ENCODE peak calls at places on chromosomes 12 and 14, in six cellular contexts. P is NCI-H510A; U is GM20000; A is epithelial cell of esophagus; H is EH; S is activated CD8-positive, alpha-beta memory T cell treated with anti-CD3 and anti-CD28 coated beads for 48 hours. K is an unnamed sample.
A peak's percentile ranks its signal among the peaks of the same experiment; 100 is the strongest.

GRCh38 chr12:62660763-62661162 is 194.1 kb downstream of the MON2 start:
- DNase-seq in H (peak; percentile 88), U (no peak), A (peak; percentile 89), S (no peak), P (no peak), K (no peak)

GRCh38 chr14:37063467-37064240 is 108.8 kb downstream of the SLC25A21 start:
- DNase-seq in P (no peak), H (no peak), A (peak; percentile 44), S (no peak), U (no peak), K (no peak)

GRCh38 chr12:126772171-126772864 is 1494.7 kb upstream of the TMEM132C start:
- DNase-seq in U (peak; percentile 34), H (peak; percentile 58), S (peak; percentile 3), P (no peak), A (peak; percentile 28), K (no peak)

GRCh38 chr14:52840916-52841315 is 49.5 kb upstream of the GNPNAT1 start:
- DNase-seq in U (peak; percentile 12), A (peak; percentile 76), P (no peak), H (peak; percentile 83), S (no peak), K (no peak)

GRCh38 chr14:63671987-63672386 is 30.3 kb upstream of the WDR89 start:
- DNase-seq in S (no peak), P (no peak), H (no peak), A (no peak), U (no peak), K (no peak)

GRCh38 chr12:119788783-119789182 is 88.3 kb downstream of the CIT start:
- DNase-seq in A (peak; percentile 50), P (no peak), H (peak; percentile 25), U (no peak), S (no peak), K (no peak)

GRCh38 chr14:64942531-64943111 is at the start of gene GPX2:
- DNase-seq in U (no peak), P (peak; percentile 94), A (peak; percentile 89), H (no peak), S (no peak), K (no peak)

GRCh38 chr12:117020536-117021220 is 78.5 kb downstream of the TESC start:
- DNase-seq in H (no peak), U (no peak), S (no peak), P (no peak), A (no peak), K (no peak)

GRCh38 chr14:79552778-79553177 is 658.5 kb downstream of the DIO2 start:
- DNase-seq in A (no peak), S (no peak), U (no peak), H (peak; percentile 59), P (no peak), K (no peak)

GRCh38 chr14:105774001-105774400 is 247.6 kb downstream of the TMEM121 start:
- DNase-seq in A (no peak), U (no peak), H (no peak), P (no peak), S (no peak), K (no peak)

GRCh38 chr12:96766232-96766631 is 140.8 kb upstream of the NEDD1 start:
- DNase-seq in H (peak; percentile 24), U (no peak), P (no peak), A (no peak), S (no peak), K (no peak)

GRCh38 chr12:131860472-131861260 is 32.5 kb downstream of the MMP17 start:
- DNase-seq in P (no peak), A (peak; percentile 85), U (no peak), S (no peak), H (peak; percentile 92), K (no peak)

GRCh38 chr12:128930591-128930990 is 77.3 kb downstream of the GLT1D1 start:
- DNase-seq in H (no peak), P (peak; percentile 64), A (no peak), S (no peak), U (no peak), K (no peak)

GRCh38 chr14:64549805-64550538 is at the start of gene PPP1R36:
- DNase-seq in A (peak; percentile 30), P (peak; percentile 54), U (peak; percentile 61), S (peak; percentile 25), H (peak; percentile 41), K (no peak)

GRCh38 chr14:72608391-72609204 is 285.3 kb downstream of the DPF3 start:
- DNase-seq in A (peak; percentile 87), H (peak; percentile 97), S (no peak), U (no peak), P (no peak), K (no peak)

GRCh38 chr12:117218149-117218548 is 27.9 kb upstream of the FBXO21 start:
- DNase-seq in H (no peak), P (no peak), S (no peak), U (no peak), A (no peak), K (no peak)

K was measured in breast epithelium.